ENCODE peak calls at places on chromosomes 16 and 17, in eight cellular contexts. F, Y, S, P, E, X, V and L are unnamed samples. For H3K4me1, the result is how much of the 10 kb centered on the place peaks cover.

GRCh38 chr16:23952128-23953041 is 116.6 kb downstream of the PRKCB start:
- DNase-seq in Y (no peak), S (no peak), E (no peak), V (no peak), F (no peak), P (peak), X (no peak), L (no peak)

GRCh38 chr17:17819561-17819995 is 17.2 kb downstream of the SREBF1 start:
- DNase-seq in X (no peak), S (no peak), V (peak), F (peak), E (peak), Y (peak), P (peak), L (peak)

GRCh38 chr16:10957771-10958486 is 13.6 kb downstream of the CLEC16A start:
- DNase-seq in V (peak), E (no peak), X (no peak), F (peak), Y (no peak), P (no peak), S (no peak), L (no peak)

GRCh38 chr16:69481901-69482341 is 57.5 kb downstream of the CYB5B start:
- DNase-seq in P (peak), V (no peak), F (peak), Y (peak), E (peak), S (peak), X (peak), L (peak)

GRCh38 chr17:2485970-2486369 is 25.7 kb downstream of the METTL16 start:
- DNase-seq in X (no peak), E (no peak), P (no peak), V (no peak), F (no peak), Y (no peak), S (no peak), L (no peak)

GRCh38 chr17:41547921-41548843 is 20.1 kb upstream of the KRT19 start:
- DNase-seq in V (peak), S (peak), Y (peak), E (no peak), X (no peak), P (peak), F (peak), L (peak)

GRCh38 chr17:10118788-10119130 is 79.6 kb downstream of the GAS7 start:
- DNase-seq in P (no peak), X (no peak), E (no peak), Y (no peak), F (no peak), V (no peak), S (no peak), L (no peak)

GRCh38 chr16:2963611-2964415 is at the start of gene KREMEN2:
- DNase-seq in V (peak), E (peak), F (no peak), X (no peak), Y (no peak), P (peak), S (no peak), L (peak)

GRCh38 chr16:101586-101985 is 23.6 kb downstream of the MPG start:
- DNase-seq in Y (no peak), E (no peak), F (no peak), V (no peak), S (no peak), P (no peak), X (no peak), L (no peak)

GRCh38 chr17:3576970-3577369 is 19.4 kb upstream of the TRPV3 start:
- DNase-seq in F (no peak), Y (no peak), P (no peak), X (no peak), E (no peak), S (no peak), V (no peak), L (no peak)

GRCh38 chr17:77995146-77995852 is 36.8 kb downstream of the TNRC6C start:
- DNase-seq in S (peak), Y (peak), E (no peak), V (no peak), X (no peak), F (peak), P (peak), L (no peak)

GRCh38 chr16:57818377-57819055 is 16.2 kb upstream of the KIFC3 start:
- DNase-seq in P (no peak), E (no peak), X (no peak), V (no peak), F (no peak), Y (no peak), S (no peak), L (no peak)

GRCh38 chr17:18959071-18959844 is 7.3 kb downstream of the SLC5A10 start:
- DNase-seq in P (peak), V (no peak), X (no peak), F (no peak), S (no peak), Y (no peak), E (no peak), L (no peak)

DNA sequence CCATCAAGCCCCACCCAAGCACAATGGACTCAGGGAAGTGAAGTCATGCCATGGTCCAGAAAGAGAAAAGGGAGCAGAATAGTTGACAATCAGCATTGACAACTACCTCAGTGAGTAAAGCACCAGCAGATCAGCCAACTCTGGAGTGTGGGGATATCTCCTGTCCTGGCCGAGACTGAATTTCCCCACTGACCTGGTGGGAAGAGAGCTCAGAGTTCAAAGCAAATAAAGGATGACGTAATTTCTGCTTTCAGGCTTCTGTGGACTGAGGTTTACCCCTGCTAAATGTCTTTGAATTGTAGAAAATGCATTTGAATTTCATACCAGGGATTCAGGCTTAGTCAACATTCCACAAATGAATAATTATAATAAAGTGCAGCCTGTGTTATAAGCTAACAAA is 152.9 kb downstream of the CBLN1 start:
- DNase-seq in V (no peak), E (no peak), X (peak), P (no peak), S (no peak), Y (no peak), F (no peak), L (no peak)
- H3K4me1 ChIP-seq in V (under half), E (under half), X (under half), P (under half), S (under half), Y (under half), F (under half), L (under half)

GRCh38 chr17:48596735-48597491 is 3.3 kb upstream of the HOXB5 start:
- DNase-seq in X (no peak), P (no peak), V (peak), Y (no peak), S (no peak), E (peak), F (peak), L (no peak)

GRCh38 chr17:48597492-48597774 is 3.9 kb upstream of the HOXB5 start:
- DNase-seq in X (no peak), P (no peak), V (no peak), E (no peak), S (no peak), Y (no peak), F (no peak), L (no peak)

GRCh38 chr17:48599373-48599772 is 5.4 kb downstream of the HOXB6 start:
- DNase-seq in V (no peak), Y (no peak), X (no peak), P (no peak), E (no peak), S (no peak), F (no peak), L (no peak)

GRCh38 chr17:48598727-48599126 is 5.1 kb upstream of the HOXB5 start:
- DNase-seq in V (no peak), E (no peak), S (no peak), X (no peak), F (no peak), P (no peak), Y (no peak), L (no peak)

DNA sequence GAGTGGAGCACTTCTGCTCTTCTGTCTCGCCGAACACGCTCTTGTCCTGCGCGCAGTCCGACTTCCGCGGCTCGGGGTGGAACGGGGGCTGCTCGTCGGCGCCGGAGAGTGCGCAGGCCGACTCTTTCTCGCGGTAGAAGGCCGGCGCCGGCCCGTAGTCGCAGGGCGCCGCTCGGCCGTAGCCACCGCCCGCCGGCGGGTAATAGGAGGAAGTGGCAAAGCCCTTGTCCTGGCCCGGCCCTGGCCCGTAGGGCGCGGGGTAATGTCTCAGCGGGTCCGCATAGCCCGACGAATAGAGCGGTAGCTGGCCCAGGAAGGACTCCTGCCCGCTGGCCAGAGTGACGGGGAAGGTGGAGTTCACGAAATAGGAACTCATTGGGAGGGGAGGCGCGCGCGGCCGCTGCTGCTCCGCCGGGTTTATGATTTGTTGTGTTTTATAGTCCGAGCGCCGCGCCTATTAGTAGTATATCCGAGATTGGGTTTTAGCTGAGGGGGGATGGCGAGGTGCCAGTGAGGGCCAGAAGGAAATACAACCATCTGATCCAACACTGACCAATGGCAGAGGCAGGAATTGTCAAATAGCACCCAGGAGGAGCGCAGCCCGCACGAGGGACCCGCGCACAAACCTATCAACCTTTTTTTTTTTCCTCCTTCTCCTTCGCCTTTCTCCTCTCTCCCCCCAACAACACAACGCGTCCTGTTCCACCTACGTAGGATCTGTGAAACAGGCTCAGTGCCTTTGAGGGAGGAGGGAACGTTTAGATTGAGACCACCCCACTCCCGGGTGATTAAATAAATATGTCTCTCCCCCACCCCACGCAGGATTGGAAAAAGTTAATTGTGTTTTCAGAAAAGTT is 4.4 kb upstream of the HOXB5 start:
- DNase-seq in Y (peak), S (no peak), V (peak), P (peak), F (peak), E (peak), X (no peak), L (peak)
- H3K4me3 ChIP-seq in Y (peak), S (peak), V (peak), P (no peak), F (peak), E (peak), X (peak), L (peak)

GRCh38 chr16:28537076-28537475 is 1.7 kb downstream of the NUPR1 start:
- DNase-seq in X (no peak), E (no peak), Y (no peak), V (no peak), P (no peak), S (no peak), F (no peak), L (no peak)
- H3K4me1 ChIP-seq in X (under half), E (under half), Y (under half), V (under half), P (under half), S (half or more), F (under half), L (half or more)

DNA sequence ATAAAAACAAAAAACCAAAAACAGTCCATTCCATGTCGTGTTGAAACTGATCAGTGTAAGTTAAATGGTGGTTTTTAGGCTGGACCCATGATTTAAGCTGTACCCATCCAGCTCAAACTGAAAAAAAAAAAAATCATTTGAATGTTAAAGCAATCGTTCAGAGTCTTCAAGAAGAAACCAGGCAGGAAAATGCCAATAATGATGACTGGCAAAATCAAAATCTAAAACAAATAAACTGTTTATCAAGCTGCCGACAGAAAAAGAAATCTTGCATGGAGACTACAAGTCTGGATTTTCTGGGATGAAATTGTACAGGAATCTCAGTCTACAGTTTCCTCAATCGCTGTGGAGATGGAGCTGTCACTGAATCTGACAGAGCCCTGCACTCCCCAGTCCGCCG is 40.7 kb downstream of the SOST start:
- DNase-seq in E (no peak), S (no peak), Y (no peak), V (no peak), F (no peak), X (no peak), P (no peak), L (no peak)
- H3K4me3 ChIP-seq in E (no peak), S (no peak), Y (no peak), V (no peak), F (no peak), X (no peak), P (no peak), L (no peak)

DNA sequence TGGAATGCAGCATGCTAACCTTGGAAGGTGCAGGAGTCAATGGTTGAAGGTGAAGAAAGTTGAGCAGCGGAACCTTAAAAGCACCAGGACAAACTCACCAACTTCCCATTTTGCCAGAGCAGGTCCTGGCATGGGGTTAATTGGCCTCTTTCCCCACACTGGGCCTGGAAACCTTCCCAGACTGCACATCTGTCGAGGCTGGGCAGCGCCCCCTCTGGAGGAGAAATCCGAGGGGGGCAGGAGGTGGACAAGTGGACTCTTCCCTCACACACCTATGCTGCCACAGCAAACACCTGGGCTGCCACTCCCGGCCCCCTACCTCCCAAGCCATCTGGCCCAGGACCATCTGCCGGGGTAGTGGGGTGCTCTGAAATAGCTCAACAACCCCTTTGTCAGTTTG is 232.4 kb downstream of the CBLN1 start:
- DNase-seq in S (no peak), X (peak), V (no peak), F (no peak), E (no peak), Y (no peak), P (no peak), L (no peak)
- H3K4me1 ChIP-seq in S (under half), X (under half), V (under half), F (under half), E (under half), Y (under half), P (under half), L (under half)

DNA sequence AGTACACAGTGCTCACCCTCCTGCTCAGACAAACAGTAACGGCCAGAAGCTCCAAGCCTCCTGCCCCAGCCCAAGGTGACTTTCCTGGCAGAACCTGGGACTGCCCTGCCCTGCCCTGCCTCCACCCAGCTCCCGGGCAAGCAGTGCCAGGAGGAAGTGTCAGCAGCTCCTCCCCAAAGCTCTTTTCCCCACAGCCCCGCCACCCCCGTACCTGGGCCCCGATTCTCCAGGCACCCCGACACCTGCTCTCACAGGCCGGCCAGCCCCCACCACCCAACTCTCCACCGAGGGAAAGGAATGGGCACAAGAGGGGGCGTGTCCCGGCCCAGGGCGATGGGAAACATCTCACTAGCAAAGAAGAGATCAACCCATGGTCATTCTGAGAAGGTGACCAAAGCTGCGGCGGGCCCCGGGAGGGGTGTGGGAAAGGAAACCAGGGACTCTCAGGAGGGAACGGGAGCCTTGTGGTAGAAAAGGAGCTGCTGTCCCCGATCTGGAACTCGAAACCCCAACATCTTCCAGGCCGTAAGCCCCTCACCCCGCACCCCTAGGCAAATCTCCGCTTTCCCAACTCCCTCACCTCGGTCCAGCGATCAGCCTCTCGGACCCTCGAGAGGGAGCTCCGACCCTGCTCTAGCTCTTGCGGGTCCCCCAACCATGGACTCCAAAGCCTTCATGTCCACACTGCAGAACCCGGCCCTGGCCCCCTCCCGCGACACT is 1.2 kb downstream of the BCAR1 start:
- DNase-seq in F (no peak), V (peak), E (peak), P (peak), X (no peak), Y (peak), S (peak), L (no peak)
- H3K4me3 ChIP-seq in F (peak), V (peak), E (peak), P (peak), X (peak), Y (peak), S (peak), L (peak)

DNA sequence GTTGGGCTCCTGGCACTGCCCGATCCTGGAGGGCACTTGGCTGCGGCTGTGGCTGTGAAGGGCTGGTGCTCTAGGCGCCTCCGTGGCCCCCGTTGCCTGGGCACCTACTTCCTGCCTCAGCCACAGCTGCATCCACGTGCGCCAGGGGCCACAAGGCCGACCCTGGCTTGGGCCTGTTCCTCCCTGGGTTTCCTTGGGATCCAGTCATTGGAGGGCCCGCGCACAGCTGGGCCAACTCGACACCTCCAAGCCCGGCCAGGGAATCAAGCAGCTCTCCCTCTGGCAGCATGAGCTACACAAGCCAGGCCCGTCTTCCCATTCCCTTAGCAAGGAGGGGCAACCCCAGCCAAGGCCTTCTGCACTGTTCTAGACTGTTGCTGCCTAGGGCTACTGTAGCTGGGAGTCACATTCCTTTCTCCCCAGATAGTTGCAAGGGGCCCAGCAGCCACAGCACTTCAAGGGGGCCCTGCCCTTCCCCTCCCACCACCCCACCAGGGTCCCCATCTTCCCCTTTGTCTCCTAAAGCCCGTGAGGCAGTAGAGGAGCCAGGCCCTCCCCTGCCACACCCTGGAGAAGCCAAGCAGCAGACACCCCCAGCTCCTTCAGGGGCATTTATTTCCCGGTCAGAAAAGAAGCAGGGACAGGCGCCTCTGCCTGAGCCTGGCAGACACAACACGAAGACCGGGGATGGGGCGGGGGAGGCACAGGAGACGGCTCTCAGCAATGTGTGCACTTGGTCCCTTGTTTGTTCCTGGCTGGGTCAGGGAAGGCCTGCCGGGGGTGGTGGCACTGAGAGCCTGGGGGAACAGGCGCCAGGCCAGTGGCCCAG is 3.8 kb downstream of the ARHGDIA start:
- DNase-seq in E (peak), Y (no peak), F (peak), V (peak), S (no peak), X (no peak), P (no peak), L (no peak)
- H3K4me1 ChIP-seq in E (under half), Y (under half), F (under half), V (half or more), S (half or more), X (half or more), P (under half), L (half or more)

GRCh38 chr17:64024215-64024654 is 3.8 kb upstream of the ICAM2 start:
- DNase-seq in V (no peak), E (no peak), X (peak), P (no peak), Y (peak), F (no peak), S (no peak), L (no peak)

GRCh38 chr17:64022631-64023063 is 2.2 kb upstream of the ICAM2 start:
- DNase-seq in S (no peak), E (no peak), V (no peak), Y (peak), P (no peak), F (no peak), X (peak), L (no peak)

GRCh38 chr17:64028874-64029464 is 8.5 kb upstream of the ICAM2 start:
- DNase-seq in S (peak), X (no peak), Y (peak), V (peak), E (peak), P (peak), F (peak), L (peak)

GRCh38 chr17:64025732-64026294 is 5.4 kb upstream of the ICAM2 start:
- DNase-seq in F (peak), X (no peak), Y (peak), P (peak), V (peak), S (peak), E (peak), L (peak)

GRCh38 chr17:64024781-64025731 is 4.6 kb upstream of the ICAM2 start:
- DNase-seq in S (no peak), X (peak), F (no peak), V (no peak), P (no peak), E (no peak), Y (peak), L (no peak)
- H3K4me3 ChIP-seq in S (no peak), X (peak), F (no peak), V (no peak), P (no peak), E (no peak), Y (no peak), L (no peak)